ENCODE peak calls at places on chromosomes 12 and 14, in four cellular contexts. S, X, A and U are unnamed samples.

GRCh38 chr12:76879710-76880025 is 849 bp upstream of the CSRP2 start:
- DNase-seq in A (no peak), S (no peak), X (no peak), U (no peak)

GRCh38 chr14:31568671-31569070 is 7.5 kb downstream of the NUBPL start:
- DNase-seq in S (no peak), A (no peak), X (no peak), U (no peak)

GRCh38 chr12:92472198-92472597 is 230.6 kb upstream of the PLEKHG7 start:
- DNase-seq in A (no peak), S (no peak), X (no peak), U (no peak)

GRCh38 chr14:56659361-56659760 is 79.8 kb downstream of the TMEM260 start:
- DNase-seq in X (peak; percentile 44), A (no peak), S (no peak), U (no peak)

GRCh38 chr12:89470741-89471504 is 53.7 kb downstream of the GALNT4 start:
- DNase-seq in X (no peak), A (no peak), S (peak; percentile 53), U (peak; percentile 66)

GRCh38 chr12:121391619-121392324 is 8.1 kb upstream of the RNF34 start:
- DNase-seq in S (peak; percentile 35), X (no peak), A (no peak), U (peak; percentile 78)

GRCh38 chr12:4628406-4628805 is 20.4 kb downstream of the AKAP3 start:
- DNase-seq in S (no peak), A (no peak), X (no peak), U (no peak)

GRCh38 chr12:13288501-13288900 is 92.0 kb downstream of the EMP1 start:
- DNase-seq in X (no peak), A (no peak), S (no peak), U (no peak)

GRCh38 chr14:100532154-100532915 is 54.9 kb downstream of the BEGAIN start:
- DNase-seq in A (no peak), X (no peak), S (no peak), U (no peak)

GRCh38 chr14:97719931-97720330 is 922.7 kb downstream of the VRK1 start:
- DNase-seq in A (no peak), S (peak; percentile 75), X (no peak), U (no peak)

GRCh38 chr12:42957136-42957535 is 367.6 kb upstream of the PRICKLE1 start:
- DNase-seq in X (no peak), S (no peak), A (peak; percentile 26), U (no peak)

GRCh38 chr14:51474854-51475253 is 176.9 kb upstream of the FRMD6 start:
- DNase-seq in A (no peak), X (no peak), S (no peak), U (no peak)

GRCh38 chr12:45192041-45192695 is 23.7 kb upstream of the ANO6 start:
- DNase-seq in S (no peak), X (no peak), A (no peak), U (no peak)

GRCh38 chr12:12267801-12268200 is 957 bp upstream of the LRP6 start:
- DNase-seq in A (no peak), X (no peak), S (no peak), U (peak; percentile 8)

GRCh38 chr14:101862177-101862576 is 100.7 kb downstream of the PPP2R5C start:
- DNase-seq in S (no peak), A (no peak), X (no peak), U (no peak)

GRCh38 chr12:69173358-69173757 is 66.0 kb upstream of the CPSF6 start:
- DNase-seq in S (no peak), X (no peak), A (no peak), U (no peak)

GRCh38 chr12:130367003-130367402 is 29.3 kb downstream of the PIWIL1 start:
- DNase-seq in X (no peak), S (no peak), A (no peak), U (no peak)

GRCh38 chr14:54251356-54251755 is 145.5 kb upstream of the CDKN3 start:
- DNase-seq in X (no peak), A (no peak), S (no peak), U (no peak)

GRCh38 chr12:19181666-19182426 is 52.3 kb downstream of the PLEKHA5 start:
- DNase-seq in A (no peak), S (no peak), X (no peak), U (no peak)

GRCh38 chr12:62436164-62436503 is 30.5 kb upstream of the MON2 start:
- DNase-seq in S (no peak), X (no peak), A (peak; percentile 5), U (peak; percentile 16)
- H3K4me3 ChIP-seq in S (peak overlapping the region; percentile 64), X (no peak overlapping the region), A (no peak overlapping the region), U (no peak overlapping the region)

DNA sequence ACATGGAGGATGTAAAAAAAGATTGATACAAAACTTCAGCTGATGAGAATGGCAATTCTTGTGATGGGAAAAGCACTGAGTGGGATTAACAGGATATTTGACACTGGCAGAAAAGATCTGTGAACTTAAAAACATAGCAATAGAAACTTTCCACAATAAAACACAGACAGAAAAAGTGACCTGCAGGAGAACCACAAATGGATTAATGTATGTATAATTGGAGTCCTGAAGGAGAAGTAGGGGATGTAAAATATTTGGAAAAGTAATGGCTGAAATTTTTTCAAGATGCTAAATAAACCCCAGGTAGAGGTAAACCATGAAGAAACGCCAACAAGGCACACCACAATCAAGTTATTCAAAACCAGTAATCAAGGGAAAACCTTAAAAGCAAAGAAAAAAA is 130.8 kb upstream of the C14orf180 start:
- DNase-seq in A (no peak), X (no peak), S (no peak), U (no peak)
- H3K4me3 ChIP-seq in A (no peak overlapping the region), X (no peak overlapping the region), S (no peak overlapping the region), U (no peak overlapping the region)

GRCh38 chr12:125988545-125988944 is 923.3 kb downstream of the AACS start:
- DNase-seq in S (no peak), A (no peak), X (no peak), U (no peak)

GRCh38 chr12:125981610-125982253 is 916.5 kb downstream of the AACS start:
- DNase-seq in S (no peak), A (no peak), X (no peak), U (no peak)

GRCh38 chr12:125983784-125984510 is 918.7 kb downstream of the AACS start:
- DNase-seq in A (no peak), S (no peak), X (peak; percentile 76), U (no peak)

GRCh38 chr12:125983094-125983783 is 918.0 kb downstream of the AACS start:
- DNase-seq in S (no peak), X (peak; percentile 95), A (no peak), U (no peak)
- H3K4me3 ChIP-seq in S (no peak overlapping the region), X (peak overlapping the region; percentile 48), A (peak overlapping the region; percentile 30), U (no peak overlapping the region)

GRCh38 chr14:45361727-45362126 is 108.7 kb upstream of the MIS18BP1 start:
- DNase-seq in A (no peak), X (no peak), S (no peak), U (no peak)
- H3K4me3 ChIP-seq in A (no peak overlapping the region), X (no peak overlapping the region), S (no peak overlapping the region), U (no peak overlapping the region)

DNA sequence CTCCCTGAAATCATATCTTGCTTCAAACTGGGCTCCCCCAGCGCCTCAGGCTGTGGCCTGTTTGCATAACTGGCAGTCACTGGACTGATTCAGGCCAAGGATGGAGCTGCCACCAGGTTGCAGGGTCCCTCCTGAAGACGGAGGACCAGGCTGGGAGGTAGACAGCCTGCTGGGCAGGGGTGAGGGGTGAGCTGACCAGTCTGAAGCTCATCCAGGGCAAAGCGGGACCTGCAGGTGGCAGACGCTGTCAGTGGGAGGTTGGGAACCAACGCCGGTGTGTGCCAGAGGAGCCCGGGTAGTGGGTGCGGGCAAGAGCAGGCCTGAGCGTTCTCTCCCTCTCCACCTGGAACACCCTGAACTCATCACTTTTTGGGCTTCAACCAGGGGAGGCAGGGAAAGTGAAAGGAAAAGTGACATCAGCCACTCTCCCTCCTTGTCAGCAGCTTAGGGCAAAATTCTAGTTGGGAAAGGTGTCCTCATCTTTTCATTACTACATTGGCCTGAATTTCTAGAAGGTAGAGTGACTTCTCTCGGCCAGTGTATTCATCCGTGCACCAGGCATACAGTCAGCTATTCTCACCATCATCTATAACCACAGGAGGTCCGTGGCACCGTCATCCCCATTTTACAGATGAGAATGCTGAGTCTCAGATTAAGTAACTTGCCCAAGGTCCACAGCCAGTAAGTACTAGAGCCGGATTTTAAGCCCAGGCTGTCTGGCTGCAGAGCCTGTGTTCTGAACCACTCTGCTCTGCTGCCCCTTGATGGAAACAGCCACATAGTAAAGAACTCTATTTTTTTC is 219.0 kb downstream of the SLC41A2 start:
- DNase-seq in X (no peak), S (no peak), A (no peak), U (peak; percentile 40)
- H3K4me3 ChIP-seq in X (no peak overlapping the region), S (no peak overlapping the region), A (no peak overlapping the region), U (no peak overlapping the region)

DNA sequence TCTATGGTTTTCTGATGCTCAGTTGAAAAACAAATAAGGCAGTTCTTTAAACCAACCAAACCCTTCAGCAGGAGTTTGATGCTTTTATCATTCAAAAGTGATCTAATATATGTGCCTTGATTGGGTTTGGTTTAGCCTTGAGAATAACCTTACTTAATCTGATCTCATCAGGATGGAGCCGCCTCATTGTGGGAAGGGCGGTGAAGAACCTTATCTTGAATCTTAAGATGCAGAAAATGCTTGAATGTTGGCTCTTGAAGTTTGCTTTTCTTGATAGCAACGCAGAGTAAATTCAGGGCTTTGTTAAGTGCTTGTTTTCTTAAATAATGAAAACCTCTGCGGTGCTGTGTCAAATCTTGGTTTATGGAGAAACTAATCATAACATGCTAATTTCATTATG is 138.2 kb downstream of the MON2 start:
- DNase-seq in S (peak; percentile 36), A (no peak), X (no peak), U (peak; percentile 18)
- H3K4me3 ChIP-seq in S (peak overlapping the region; percentile 94), A (peak overlapping the region; percentile 79), X (peak overlapping the region; percentile 86), U (peak overlapping the region; percentile 97)